ENCODE peak calls at places on chromosome X, in seven cellular contexts. F is H9, K is neuronal stem cell, N is IMR-90, D is mesendoderm, X is H1, W is trophoblast cell. V is an unnamed sample.

GRCh38 chrX:65300104-65300809 is 234.3 kb downstream of the LAS1L start:
- DNase-seq in F (peak; percentile 53), K (no peak), N (no peak), D (peak; percentile 95), X (peak; percentile 47), W (peak; percentile 49), V (no peak)

GRCh38 chrX:6778547-6779231 is 243.8 kb upstream of the VCX3A start:
- DNase-seq in F (peak; percentile 47), K (no peak), N (no peak), D (peak; percentile 9), X (peak; percentile 45), W (no peak), V (no peak)

GRCh38 chrX:1224954-1225353 is 12.5 kb upstream of the CRLF2 start:
- DNase-seq in F (peak; percentile 49), K (no peak), N (no peak), D (peak; percentile 99), X (no peak), W (no peak), V (no peak)

GRCh38 chrX:101957174-101957573 is 25.3 kb upstream of the ZMAT1 start:
- DNase-seq in F (no peak), K (no peak), N (no peak), D (no peak), X (no peak), W (no peak), V (no peak)

GRCh38 chrX:356385-357034 is 30.2 kb downstream of the PPP2R3B start:
- DNase-seq in F (no peak), K (no peak), N (peak; percentile 64), D (no peak), X (no peak), W (no peak), V (peak; percentile 53)

GRCh38 chrX:109886122-109886761 is 116.7 kb upstream of the TMEM164 start:
- DNase-seq in F (peak; percentile 38), K (peak; percentile 21), N (peak; percentile 63), D (peak; percentile 39), X (peak; percentile 44), W (peak; percentile 53), V (peak; percentile 48)

GRCh38 chrX:68146054-68146453 is 287.2 kb downstream of the OPHN1 start:
- DNase-seq in F (no peak), K (no peak), N (peak; percentile 62), D (peak; percentile 42), X (no peak), W (peak; percentile 26), V (peak; percentile 43)

GRCh38 chrX:15468036-15468435 is 25.1 kb downstream of the PIR start:
- DNase-seq in F (no peak), K (no peak), N (peak; percentile 67), D (peak; percentile 20), X (no peak), W (peak; percentile 63), V (peak; percentile 46)

GRCh38 chrX:44247468-44247867 is 96.0 kb downstream of the EFHC2 start:
- DNase-seq in F (no peak), K (no peak), N (no peak), D (no peak), X (no peak), W (peak; percentile 6), V (no peak)

GRCh38 chrX:15343075-15343476 is 7.8 kb upstream of the PIGA start:
- DNase-seq in F (no peak), K (no peak), N (peak; percentile 60), D (no peak), X (no peak), W (peak; percentile 94), V (peak; percentile 56)

GRCh38 chrX:70196961-70197805 is 19.9 kb downstream of the DGAT2L6 start:
- DNase-seq in F (peak; percentile 51), K (peak; percentile 32), N (peak; percentile 40), D (peak; percentile 67), X (peak; percentile 73), W (peak; percentile 77), V (peak; percentile 45)

GRCh38 chrX:134236690-134237362 is at the start of gene CCDC160:
- DNase-seq in F (peak; percentile 78), K (peak; percentile 65), N (no peak), D (peak; percentile 64), X (peak; percentile 83), W (peak; percentile 61), V (peak; percentile 39)

GRCh38 chrX:101388604-101389003 is 2.2 kb upstream of the RPL36A start:
- DNase-seq in F (no peak), K (no peak), N (no peak), D (no peak), X (no peak), W (no peak), V (no peak)

GRCh38 chrX:153533041-153533565 is 15.7 kb downstream of the ATP2B3 start:
- DNase-seq in F (no peak), K (no peak), N (no peak), D (no peak), X (no peak), W (no peak), V (no peak)

GRCh38 chrX:19225906-19226305 is 103.6 kb upstream of the ADGRG2 start:
- DNase-seq in F (peak; percentile 39), K (no peak), N (peak; percentile 1), D (peak; percentile 81), X (no peak), W (no peak), V (no peak)

GRCh38 chrX:136794080-136794479 is 13.3 kb upstream of the ARHGEF6 start:
- DNase-seq in F (no peak), K (no peak), N (no peak), D (no peak), X (no peak), W (no peak), V (no peak)

GRCh38 chrX:7111518-7111917 is 36.0 kb upstream of the STS start:
- DNase-seq in F (no peak), K (no peak), N (no peak), D (no peak), X (no peak), W (no peak), V (no peak)

GRCh38 chrX:65035451-65035779 is 59.2 kb upstream of the ZC4H2 start:
- DNase-seq in F (no peak), K (no peak), N (peak; percentile 21), D (no peak), X (peak; percentile 46), W (peak; percentile 0), V (no peak)

GRCh38 chrX:150148749-150149672 is 210.7 kb upstream of the EOLA2 start:
- DNase-seq in F (no peak), K (no peak), N (peak; percentile 16), D (no peak), X (no peak), W (no peak), V (no peak)

GRCh38 chrX:143781103-143781502 is 60.6 kb upstream of the SPANXN2 start:
- DNase-seq in F (peak; percentile 54), K (no peak), N (no peak), D (peak; percentile 76), X (no peak), W (no peak), V (peak; percentile 71)

GRCh38 chrX:118346258-118347094 is 570 bp downstream of the WDR44 start:
- DNase-seq in F (no peak), K (peak; percentile 24), N (no peak), D (peak; percentile 49), X (no peak), W (peak; percentile 10), V (peak; percentile 63)

GRCh38 chrX:35046646-35047231 is 104.1 kb downstream of the FAM47B start:
- DNase-seq in F (no peak), K (no peak), N (no peak), D (no peak), X (no peak), W (no peak), V (peak; percentile 20)

GRCh38 chrX:2498781-2499302 is 1.9 kb downstream of the DHRSX start:
- DNase-seq in F (no peak), K (no peak), N (peak; percentile 18), D (peak; percentile 37), X (no peak), W (peak; percentile 18), V (peak; percentile 59)

GRCh38 chrX:44904542-44905115 is 31.6 kb downstream of the KDM6A start:
- DNase-seq in F (no peak), K (peak; percentile 2), N (no peak), D (peak; percentile 35), X (no peak), W (no peak), V (no peak)

GRCh38 chrX:133913658-133914388 is 71.6 kb downstream of the GPC3 start:
- DNase-seq in F (no peak), K (peak; percentile 44), N (no peak), D (peak; percentile 35), X (no peak), W (no peak), V (no peak)

GRCh38 chrX:36849407-36849806 is 158.8 kb upstream of the FAM47C start:
- DNase-seq in F (no peak), K (no peak), N (no peak), D (no peak), X (no peak), W (no peak), V (no peak)

GRCh38 chrX:147917700-147918694 is 6.3 kb downstream of the FMR1 start:
- DNase-seq in F (no peak), K (no peak), N (peak; percentile 4), D (no peak), X (no peak), W (peak; percentile 46), V (no peak)

GRCh38 chrX:95152810-95153209 is 1478.8 kb downstream of the FAM133A start:
- DNase-seq in F (no peak), K (no peak), N (no peak), D (no peak), X (no peak), W (no peak), V (no peak)

DNA sequence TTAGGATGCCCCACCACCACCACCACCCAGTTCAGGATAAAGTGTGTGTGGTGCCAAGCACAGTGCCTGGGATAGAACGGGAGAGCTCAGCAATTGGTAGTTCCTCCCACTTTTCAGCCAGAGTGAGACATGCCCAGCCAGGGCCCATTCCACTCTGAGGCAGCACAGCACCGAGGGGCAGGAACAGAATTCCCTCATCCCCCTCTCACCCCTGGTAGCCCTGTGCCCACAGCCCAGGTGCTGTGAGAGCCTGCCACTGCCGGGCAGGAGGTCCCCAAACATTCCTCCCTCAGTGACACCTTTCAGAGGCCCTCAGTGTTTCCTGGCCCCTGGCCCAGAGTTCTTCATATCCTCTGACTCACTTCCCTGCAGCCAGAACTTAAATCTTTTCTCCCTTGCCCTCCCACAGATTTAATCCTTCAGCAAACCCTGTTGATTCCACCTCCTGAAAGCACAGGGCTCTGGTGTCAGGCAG is 8.1 kb downstream of the RIPPLY1 start:
- DNase-seq in F (no peak), K (no peak), N (peak; percentile 76), D (peak; percentile 4), X (no peak), W (no peak), V (peak; percentile 64)
- H3K27ac ChIP-seq in F (no peak overlapping the region), K (no peak overlapping the region), N (no peak overlapping the region), D (no peak overlapping the region), X (no peak overlapping the region), W (no peak overlapping the region), V (peak overlapping the region; percentile 86)

GRCh38 chrX:41875142-41875541 is 48.2 kb downstream of the CASK start:
- DNase-seq in F (no peak), K (no peak), N (peak; percentile 65), D (no peak), X (no peak), W (no peak), V (peak; percentile 64)
- H2AK5ac ChIP-seq in F (no peak overlapping the region), K (no peak overlapping the region), N (no peak overlapping the region), D (no peak overlapping the region), X (no peak overlapping the region), W (no peak overlapping the region), V (no peak overlapping the region)

GRCh38 chrX:72468607-72469006 is 104.0 kb downstream of the HDAC8 start:
- DNase-seq in F (no peak), K (no peak), N (no peak), D (no peak), X (no peak), W (no peak), V (no peak)
- H2BK120ac ChIP-seq in F (no peak overlapping the region), K (no peak overlapping the region), N (no peak overlapping the region), D (no peak overlapping the region), X (no peak overlapping the region), W (no peak overlapping the region), V (no peak overlapping the region)

GRCh38 chrX:52983526-52983925 is 25.2 kb upstream of the FAM156A start:
- DNase-seq in F (no peak), K (no peak), N (no peak), D (no peak), X (no peak), W (no peak), V (no peak)
- H3K27ac ChIP-seq in F (no peak overlapping the region), K (peak overlapping the region; percentile 90), N (peak overlapping the region; percentile 70), D (no peak overlapping the region), X (no peak overlapping the region), W (peak overlapping the region; percentile 19), V (no peak overlapping the region)

V was measured in mesenchymal stem cell.